ENCODE peak calls at places on chromosomes 11 and 22, in four cellular contexts. D is K562, R is HepG2, V is H1. A is an unnamed sample.
A peak's percentile ranks its signal among the peaks of the same experiment; 100 is the strongest.

GRCh38 chr11:131691558-131692041 is 321.2 kb downstream of the NTM start:
- DNase-seq in D (peak; percentile 71), R (no peak), V (no peak), A (peak; percentile 34)

GRCh38 chr11:124707813-124708212 is 31.9 kb upstream of the NRGN start:
- DNase-seq in D (no peak), R (no peak), V (no peak), A (no peak)

GRCh38 chr22:33274214-33274828 is 216.1 kb upstream of the SYN3 start:
- DNase-seq in D (peak; percentile 35), R (peak; percentile 27), V (peak; percentile 7), A (no peak)

GRCh38 chr22:20101638-20102037 is 14.3 kb upstream of the RANBP1 start:
- DNase-seq in D (no peak), R (no peak), V (no peak), A (no peak)

GRCh38 chr11:122784325-122785155 is 53.8 kb upstream of the CRTAM start:
- DNase-seq in D (no peak), R (no peak), V (no peak), A (peak; percentile 73)

GRCh38 chr11:93032580-93032979 is 63.1 kb downstream of the MTNR1B start:
- DNase-seq in D (no peak), R (no peak), V (no peak), A (no peak)

GRCh38 chr22:17921871-17922821 is 102.2 kb downstream of the MICAL3 start:
- DNase-seq in D (peak; percentile 95), R (peak; percentile 45), V (peak; percentile 75), A (no peak)

GRCh38 chr11:95566151-95566670 is 223.4 kb downstream of the FAM76B start:
- DNase-seq in D (no peak), R (no peak), V (no peak), A (no peak)

GRCh38 chr11:72013765-72014711 is 15.3 kb downstream of the IL18BP start:
- DNase-seq in D (no peak), R (no peak), V (no peak), A (no peak)

GRCh38 chr22:25782831-25783230 is 40.8 kb downstream of the MYO18B start:
- DNase-seq in D (no peak), R (no peak), V (no peak), A (no peak)

GRCh38 chr11:16154715-16155396 is 201.5 kb downstream of the SOX6 start:
- DNase-seq in D (no peak), R (peak; percentile 93), V (no peak), A (no peak)

GRCh38 chr11:98564233-98564632 is 456.5 kb upstream of the CNTN5 start:
- DNase-seq in D (peak; percentile 7), R (no peak), V (no peak), A (no peak)

GRCh38 chr11:95134491-95134890 is 44.8 kb downstream of the ENDOD1 start:
- DNase-seq in D (no peak), R (no peak), V (no peak), A (no peak)

GRCh38 chr11:134905966-134906955 is 494.2 kb upstream of the B3GAT1 start:
- DNase-seq in D (no peak), R (no peak), V (no peak), A (no peak)

GRCh38 chr22:45608763-45609180 is 62.9 kb upstream of the ATXN10 start:
- DNase-seq in D (no peak), R (no peak), V (no peak), A (no peak)

GRCh38 chr22:45302047-45302446 is 7.7 kb upstream of the FAM118A start:
- DNase-seq in D (no peak), R (peak; percentile 81), V (no peak), A (peak; percentile 16)

GRCh38 chr22:38718414-38718813 is 12.7 kb downstream of the GTPBP1 start:
- DNase-seq in D (no peak), R (peak; percentile 47), V (no peak), A (peak; percentile 88)

GRCh38 chr11:68022531-68022930 is 8.0 kb upstream of the NDUFS8 start:
- DNase-seq in D (no peak), R (no peak), V (no peak), A (no peak)

GRCh38 chr11:80436547-80436946 is 995.7 kb upstream of the TENM4 start:
- DNase-seq in D (no peak), R (no peak), V (no peak), A (peak; percentile 51)

GRCh38 chr11:80432051-80432450 is 991.2 kb upstream of the TENM4 start:
- DNase-seq in D (no peak), R (no peak), V (no peak), A (peak; percentile 65)

GRCh38 chr11:80435345-80435744 is 994.5 kb upstream of the TENM4 start:
- DNase-seq in D (no peak), R (no peak), V (no peak), A (no peak)
- H3K9ac ChIP-seq in D (no peak overlapping the region), R (no peak overlapping the region), V (no peak overlapping the region), A (no peak overlapping the region)

GRCh38 chr11:104053743-104054142 is 17.3 kb downstream of the DDI1 start:
- DNase-seq in D (no peak), R (no peak), V (no peak), A (no peak)

GRCh38 chr11:104054911-104055529 is 18.6 kb downstream of the DDI1 start:
- DNase-seq in D (no peak), R (no peak), V (no peak), A (no peak)

GRCh38 chr11:104051806-104052205 is 15.4 kb downstream of the DDI1 start:
- DNase-seq in D (no peak), R (no peak), V (no peak), A (no peak)
- TF ChIP-seq JUN in D (no peak), R (no peak), V (no peak), A (no peak)

DNA sequence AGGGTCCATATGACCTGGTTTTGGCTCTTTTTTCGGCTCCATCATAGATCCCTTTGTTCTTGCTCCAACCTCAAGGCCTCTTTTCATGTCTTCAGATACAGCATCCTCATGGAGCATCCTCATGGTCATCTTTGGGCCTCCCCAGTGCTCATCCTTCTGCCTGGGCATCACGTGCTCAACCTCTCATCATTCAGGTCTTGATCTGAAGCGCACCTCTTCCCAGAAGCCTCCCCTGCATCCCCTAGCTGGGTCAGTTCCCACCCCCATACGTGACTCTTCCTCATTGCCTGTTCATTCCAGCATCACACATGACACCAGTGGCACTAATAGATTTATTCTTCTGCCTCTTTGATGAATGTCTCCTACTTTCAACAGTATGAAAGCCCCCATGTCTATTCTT is 192.2 kb downstream of the MIAT start:
- DNase-seq in D (no peak), R (no peak), V (no peak), A (no peak)
- H3K9ac ChIP-seq in D (no peak overlapping the region), R (no peak overlapping the region), V (no peak overlapping the region), A (no peak overlapping the region)

DNA sequence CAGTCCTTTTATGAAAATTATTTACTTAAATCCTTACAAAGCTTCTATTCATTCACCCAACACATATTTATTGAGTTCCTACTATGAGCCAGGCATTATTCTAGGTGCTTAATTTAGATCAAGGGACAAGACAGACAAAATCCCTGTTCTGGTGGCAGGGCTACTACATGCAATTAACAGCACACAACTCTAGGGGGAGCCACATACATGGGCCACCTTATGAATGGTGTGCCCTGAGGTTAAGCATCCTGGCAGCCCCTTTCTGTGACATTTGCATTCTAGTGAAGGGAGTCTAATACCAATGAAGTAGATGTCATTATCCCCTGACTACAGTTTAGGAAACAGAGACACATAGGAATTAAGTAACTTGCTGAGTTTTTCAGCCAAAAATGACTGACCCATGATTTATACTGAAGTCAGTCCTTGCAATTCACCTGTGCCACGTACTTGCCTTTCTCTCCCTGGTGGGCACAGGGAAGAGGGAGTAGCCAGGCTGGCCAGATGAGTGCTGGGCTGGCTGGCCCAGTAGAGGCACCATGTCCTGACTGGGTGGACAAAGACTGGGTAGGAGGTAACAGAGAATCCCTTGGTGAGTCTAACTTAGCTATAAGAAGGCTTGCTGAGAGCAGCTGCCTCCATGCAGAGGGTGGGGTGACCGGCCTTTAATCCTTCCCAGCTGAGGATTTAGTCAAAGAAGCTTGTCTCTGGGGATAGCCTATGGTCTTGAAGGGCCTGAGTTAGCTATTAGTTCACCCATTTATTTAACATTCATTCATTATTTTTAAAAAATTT is 52.0 kb upstream of the ELF5 start:
- DNase-seq in D (peak; percentile 55), R (peak; percentile 34), V (peak; percentile 17), A (peak; percentile 1)
- TF ChIP-seq JUN in D (no peak), R (no peak), V (no peak), A (no peak)